ENCODE peak calls at places on chromosomes 5 and 9, in four cellular contexts. Z is germinal center, A is thoracic aorta, S is right cardiac atrium. O is an unnamed sample.

GRCh38 chr5:113447651-113448050 is 12.9 kb upstream of the TSSK1B start:
- DNase-seq in Z (no peak), A (no peak), S (no peak), O (peak)

GRCh38 chr5:143400541-143401252 is 2.8 kb downstream of the NR3C1 start:
- DNase-seq in Z (no peak), A (no peak), S (peak), O (peak)

GRCh38 chr5:666816-667498 is 26.2 kb downstream of the TPPP start:
- DNase-seq in Z (no peak), A (no peak), S (no peak), O (no peak)

GRCh38 chr9:16516887-16517286 is 353.6 kb downstream of the BNC2 start:
- DNase-seq in Z (no peak), A (no peak), S (no peak), O (no peak)

GRCh38 chr9:19922476-19923118 is 133.8 kb upstream of the SLC24A2 start:
- DNase-seq in Z (no peak), A (no peak), S (no peak), O (no peak)

GRCh38 chr9:134778841-134779411 is 101.7 kb upstream of the FCN2 start:
- DNase-seq in Z (no peak), A (no peak), S (peak), O (peak)

GRCh38 chr5:95591490-95591901 is 28.4 kb upstream of the GPR150 start:
- DNase-seq in Z (no peak), A (no peak), S (no peak), O (no peak)

GRCh38 chr9:95049761-95050160 is 267.7 kb downstream of the FANCC start:
- DNase-seq in Z (no peak), A (no peak), S (no peak), O (no peak)

GRCh38 chr5:88785396-88786216 is 97.4 kb downstream of the MEF2C start:
- DNase-seq in Z (no peak), A (peak), S (no peak), O (no peak)

GRCh38 chr5:150765789-150766149 is 7.0 kb upstream of the DCTN4 start:
- DNase-seq in Z (no peak), A (no peak), S (no peak), O (no peak)

GRCh38 chr5:95856501-95856981 is 34.0 kb upstream of the GLRX start:
- DNase-seq in Z (no peak), A (no peak), S (peak), O (no peak)

GRCh38 chr9:136532799-136533774 is 12.8 kb downstream of the NOTCH1 start:
- DNase-seq in Z (no peak), A (no peak), S (no peak), O (no peak)

GRCh38 chr5:78399115-78399514 is 38.7 kb downstream of the SCAMP1 start:
- DNase-seq in Z (no peak), A (no peak), S (no peak), O (no peak)

GRCh38 chr5:165187815-165188214 is 1682.4 kb downstream of the MAT2B start:
- DNase-seq in Z (no peak), A (no peak), S (no peak), O (no peak)

GRCh38 chr9:38117646-38118045 is 48.6 kb upstream of the SHB start:
- DNase-seq in Z (no peak), A (no peak), S (no peak), O (no peak)

GRCh38 chr9:133657120-133657661 is 21.0 kb downstream of the DBH start:
- DNase-seq in Z (no peak), A (no peak), S (peak), O (peak)

GRCh38 chr5:52943285-52943684 is 45.9 kb upstream of the ITGA2 start:
- DNase-seq in Z (no peak), A (no peak), S (no peak), O (no peak)

GRCh38 chr9:34046784-34047379 is 1.8 kb downstream of the UBAP2 start:
- DNase-seq in Z (no peak), A (no peak), S (no peak), O (no peak)

GRCh38 chr5:74127377-74128338 is 501.7 kb downstream of the ARHGEF28 start:
- DNase-seq in Z (no peak), A (no peak), S (peak), O (no peak)

GRCh38 chr9:2677927-2678889 is 39.1 kb upstream of the KCNV2 start:
- DNase-seq in Z (no peak), A (no peak), S (no peak), O (no peak)

GRCh38 chr9:6827370-6827949 is 69.7 kb downstream of the KDM4C start:
- DNase-seq in Z (peak), A (no peak), S (no peak), O (peak)

GRCh38 chr9:114335745-114336144 is 6.1 kb downstream of the ORM2 start:
- DNase-seq in Z (no peak), A (no peak), S (no peak), O (no peak)

GRCh38 chr9:136484153-136485048 is 1.6 kb upstream of the SEC16A start:
- DNase-seq in Z (no peak), A (no peak), S (peak), O (peak)

GRCh38 chr9:93119953-93120845 is 13.9 kb downstream of the NINJ1 start:
- DNase-seq in Z (peak), A (peak), S (peak), O (peak)

GRCh38 chr5:75049581-75050274 is 2.6 kb downstream of the GCNT4 start:
- DNase-seq in Z (peak), A (no peak), S (no peak), O (peak)

GRCh38 chr5:60668715-60669304 is 31.2 kb downstream of the DEPDC1B start:
- DNase-seq in Z (peak), A (no peak), S (no peak), O (peak)

GRCh38 chr9:75083188-75083976 is 4.6 kb downstream of the NMRK1 start:
- DNase-seq in Z (no peak), A (no peak), S (peak), O (no peak)

GRCh38 chr5:67510204-67510603 is 313.6 kb upstream of the CD180 start:
- DNase-seq in Z (no peak), A (no peak), S (no peak), O (no peak)

GRCh38 chr5:168776023-168776422 is 196.9 kb upstream of the PANK3 start:
- DNase-seq in Z (no peak), A (no peak), S (no peak), O (no peak)

GRCh38 chr9:126151671-126152050 is 175.0 kb upstream of the MVB12B start:
- DNase-seq in Z (no peak), A (no peak), S (no peak), O (no peak)

GRCh38 chr9:127200106-127200862 is 64.3 kb upstream of the GARNL3 start:
- DNase-seq in Z (no peak), A (no peak), S (peak), O (no peak)

GRCh38 chr5:120655828-120656435 is 191.8 kb downstream of the PRR16 start:
- DNase-seq in Z (no peak), A (no peak), S (no peak), O (peak)

GRCh38 chr9:90142580-90142979 is 500.0 kb downstream of the DIRAS2 start:
- DNase-seq in Z (peak), A (no peak), S (no peak), O (peak)

GRCh38 chr5:167158588-167158987 is 1132.9 kb upstream of the WWC1 start:
- DNase-seq in Z (no peak), A (no peak), S (no peak), O (no peak)

GRCh38 chr9:89277043-89277442 is 34.0 kb upstream of the CKS2 start:
- DNase-seq in Z (no peak), A (no peak), S (no peak), O (no peak)

GRCh38 chr9:121185774-121186403 is 15.8 kb downstream of the RAB14 start:
- DNase-seq in Z (no peak), A (no peak), S (no peak), O (no peak)

O was measured in RPMI8226.